ENCODE peak calls at places on chromosome 9, in five cellular contexts. E is stimulated activated CD4-positive, alpha-beta T cell treated with anti-CD3 and anti-CD28 coated beads, Interleukin-2, amount 100 ng/mL, for 48 hours; M is NCI-H1436 treated with DMSO at 0.1 percent for 48 hours; H is stimulated activated CD8-positive, alpha-beta memory T cell treated with anti-CD3 and anti-CD28 coated beads, Interleukin-7, amount 100 ng/mL, for 1 hour; Q is iris pigment epithelial cell. I is an unnamed sample.

GRCh38 chr9:136723362-136723976 is 11.1 kb downstream of the DIPK1B start:
- DNase-seq in E (no peak), M (no peak), H (no peak), Q (no peak), I (no peak)

GRCh38 chr9:91879231-91879630 is 70.8 kb downstream of the ROR2 start:
- DNase-seq in E (no peak), M (no peak), H (no peak), Q (no peak), I (no peak)

GRCh38 chr9:4073371-4073770 is 226.5 kb downstream of the GLIS3 start:
- DNase-seq in E (no peak), M (no peak), H (no peak), Q (no peak), I (no peak)

GRCh38 chr9:110105107-110105506 is 102.9 kb downstream of the C9orf152 start:
- DNase-seq in E (no peak), M (no peak), H (no peak), Q (peak; percentile 88), I (no peak)

GRCh38 chr9:92042260-92042659 is 73.0 kb downstream of the SPTLC1 start:
- DNase-seq in E (no peak), M (no peak), H (no peak), Q (no peak), I (no peak)

GRCh38 chr9:113720495-113720894 is 155.6 kb upstream of the ZNF618 start:
- DNase-seq in E (no peak), M (no peak), H (no peak), Q (no peak), I (no peak)

GRCh38 chr9:121026260-121026691 is 23.8 kb downstream of the C5 start:
- DNase-seq in E (no peak), M (no peak), H (no peak), Q (peak; percentile 81), I (no peak)

GRCh38 chr9:114002986-114003740 is 74.9 kb downstream of the AMBP start:
- DNase-seq in E (no peak), M (no peak), H (no peak), Q (no peak), I (no peak)

GRCh38 chr9:2000314-2000713 is 14.8 kb upstream of the SMARCA2 start:
- DNase-seq in E (no peak), M (no peak), H (no peak), Q (no peak), I (no peak)

GRCh38 chr9:89872913-89873707 is 268.3 kb downstream of the GADD45G start:
- DNase-seq in E (no peak), M (no peak), H (no peak), Q (no peak), I (no peak)

GRCh38 chr9:92764988-92765936 is 629 bp upstream of the BICD2 start:
- DNase-seq in E (peak; percentile 93), M (peak; percentile 80), H (peak; percentile 93), Q (peak; percentile 97), I (peak; percentile 96)

GRCh38 chr9:123637596-123637939 is 281.6 kb downstream of the CRB2 start:
- DNase-seq in E (no peak), M (no peak), H (no peak), Q (peak; percentile 60), I (no peak)

GRCh38 chr9:100525563-100525962 is 52.3 kb upstream of the CAVIN4 start:
- DNase-seq in E (no peak), M (no peak), H (no peak), Q (peak; percentile 12), I (no peak)

GRCh38 chr9:88835038-88835466 is 156.2 kb upstream of the S1PR3 start:
- DNase-seq in E (no peak), M (no peak), H (no peak), Q (peak; percentile 87), I (no peak)

GRCh38 chr9:69173891-69174644 is at the start of gene TJP2:
- DNase-seq in E (peak; percentile 42), M (no peak), H (peak; percentile 1), Q (peak; percentile 78), I (peak; percentile 80)

GRCh38 chr9:10252174-10252573 is 360.6 kb downstream of the PTPRD start:
- DNase-seq in E (no peak), M (no peak), H (no peak), Q (peak; percentile 66), I (no peak)

GRCh38 chr9:113957778-113958430 is 81.8 kb downstream of the ZNF618 start:
- DNase-seq in E (no peak), M (no peak), H (no peak), Q (peak; percentile 89), I (peak; percentile 69)

GRCh38 chr9:81183763-81184162 is 505.6 kb downstream of the TLE1 start:
- DNase-seq in E (no peak), M (no peak), H (no peak), Q (peak; percentile 90), I (peak; percentile 23)

GRCh38 chr9:91820126-91820750 is 129.8 kb downstream of the ROR2 start:
- DNase-seq in E (no peak), M (no peak), H (no peak), Q (no peak), I (no peak)

GRCh38 chr9:88531920-88532319 is 3.1 kb upstream of the NXNL2 start:
- DNase-seq in E (no peak), M (no peak), H (no peak), Q (no peak), I (no peak)

GRCh38 chr9:123275381-123275780 is 7.0 kb upstream of the STRBP start:
- DNase-seq in E (no peak), M (no peak), H (no peak), Q (no peak), I (no peak)

I was measured in AG08396.